ENCODE peak calls at places on chromosomes 1 and 21, in six cellular contexts. Q is CD4-positive, alpha-beta T cell; M is brain microvascular endothelial cell; P is astrocyte of the spinal cord; O is vagina; I is heart right ventricle. N is an unnamed sample.

GRCh38 chr1:18957136-18957521 is 653 bp upstream of the IFFO2 start:
- DNase-seq in I (peak), P (no peak), O (no peak), Q (no peak), M (no peak), N (no peak)

GRCh38 chr21:42733037-42733632 is 79.7 kb downstream of the PDE9A start:
- DNase-seq in I (no peak), P (no peak), Q (no peak), O (no peak), M (no peak), N (no peak)

GRCh38 chr21:37642493-37642892 is 273.8 kb downstream of the KCNJ6 start:
- DNase-seq in I (no peak), Q (no peak), P (no peak), M (no peak), O (no peak), N (no peak)

GRCh38 chr1:103496014-103496635 is 29.4 kb upstream of the RNPC3 start:
- DNase-seq in O (no peak), P (peak), M (no peak), I (no peak), Q (no peak), N (no peak)

GRCh38 chr1:12121212-12122000 is 45.4 kb upstream of the TNFRSF1B start:
- DNase-seq in I (no peak), P (no peak), M (peak), Q (no peak), O (no peak), N (no peak)

GRCh38 chr1:25676488-25676887 is 59.9 kb downstream of the MAN1C1 start:
- DNase-seq in M (no peak), I (no peak), Q (no peak), P (no peak), O (no peak), N (no peak)

GRCh38 chr1:15519625-15520024 is 4.4 kb downstream of the CASP9 start:
- DNase-seq in P (no peak), Q (no peak), M (no peak), O (no peak), I (no peak), N (no peak)

GRCh38 chr1:28078680-28079626 is 9.5 kb downstream of the EYA3 start:
- DNase-seq in M (peak), O (no peak), I (no peak), Q (no peak), P (peak), N (no peak)

GRCh38 chr1:19651141-19651737 is 7.1 kb downstream of the NBL1 start:
- DNase-seq in Q (no peak), I (peak), O (no peak), P (peak), M (peak), N (no peak)

GRCh38 chr1:77347646-77348045 is 65.8 kb downstream of the AK5 start:
- DNase-seq in O (no peak), P (peak), I (no peak), M (peak), Q (no peak), N (no peak)

GRCh38 chr1:214445201-214445600 is 106.2 kb downstream of the PTPN14 start:
- DNase-seq in P (no peak), Q (no peak), I (no peak), M (no peak), O (no peak), N (no peak)

GRCh38 chr1:28259935-28260802 is 851 bp downstream of the SESN2 start:
- DNase-seq in O (no peak), M (peak), P (peak), Q (no peak), I (peak), N (peak)

GRCh38 chr21:40043423-40043822 is 176.2 kb downstream of the PCP4 start:
- DNase-seq in I (no peak), M (no peak), O (no peak), P (no peak), Q (no peak), N (no peak)

GRCh38 chr1:10838541-10838940 is 42.1 kb upstream of the CASZ1 start:
- DNase-seq in Q (no peak), I (no peak), O (no peak), P (no peak), M (no peak), N (no peak)

GRCh38 chr1:10833630-10834557 is 37.4 kb upstream of the CASZ1 start:
- DNase-seq in I (no peak), P (no peak), O (no peak), M (no peak), Q (no peak), N (no peak)

GRCh38 chr1:10834770-10835412 is 38.4 kb upstream of the CASZ1 start:
- DNase-seq in O (no peak), Q (no peak), M (no peak), I (no peak), P (no peak), N (no peak)

GRCh38 chr1:10836726-10837125 is 40.3 kb upstream of the CASZ1 start:
- DNase-seq in Q (no peak), I (no peak), O (no peak), M (no peak), P (no peak), N (no peak)

DNA sequence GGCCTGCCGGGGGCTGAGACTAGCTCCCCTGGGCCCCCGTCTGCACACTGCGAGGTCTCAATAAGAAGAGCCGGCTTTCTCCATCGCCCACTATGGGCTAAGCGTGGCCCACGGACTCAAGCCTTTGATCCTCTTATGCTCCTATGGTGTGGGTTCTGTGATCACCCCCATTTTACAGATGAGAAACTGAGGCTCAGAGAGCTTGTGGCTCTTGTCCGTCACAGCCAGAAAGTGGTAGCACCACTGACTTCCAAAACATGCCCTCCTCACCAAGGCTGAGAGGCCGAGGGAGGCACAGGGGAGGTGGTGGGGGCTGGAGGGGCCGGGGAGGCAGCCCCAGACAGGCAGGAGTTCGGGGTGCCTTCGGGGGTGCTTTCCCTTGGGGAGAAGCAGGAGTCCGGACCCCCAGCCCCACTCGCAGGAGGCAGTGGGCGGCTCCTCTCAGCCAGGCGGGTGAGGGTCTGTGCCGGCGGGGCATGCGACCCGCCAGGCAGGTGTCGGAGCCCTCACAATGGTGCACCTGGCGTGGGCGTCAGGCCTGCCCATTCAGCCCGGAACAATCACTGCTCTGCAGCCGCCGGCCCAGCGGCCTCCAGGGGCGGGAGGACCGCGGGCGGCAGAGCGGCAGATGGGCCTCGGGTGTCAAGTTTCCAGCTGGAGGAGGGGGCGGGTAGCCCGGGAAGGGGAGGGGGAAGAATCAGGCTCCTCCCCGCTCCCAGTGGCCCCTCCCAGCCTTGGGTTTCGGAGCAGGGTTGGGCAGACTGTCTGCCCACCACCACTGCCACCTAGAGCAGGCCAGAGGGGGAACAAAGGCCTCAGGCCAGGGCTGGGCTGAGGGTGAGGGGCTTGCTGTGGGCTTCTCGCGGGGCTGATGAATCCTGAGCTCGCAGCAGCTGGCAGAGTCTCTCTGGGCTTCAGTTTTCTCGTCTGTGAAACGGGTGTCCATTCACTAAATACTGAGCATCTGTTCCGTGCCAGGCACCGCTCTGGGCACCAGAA is 39.3 kb upstream of the CASZ1 start:
- DNase-seq in I (peak), M (peak), O (no peak), P (peak), Q (no peak), N (no peak)
- TF ChIP-seq CTCF in I (no peak), M (no peak), O (no peak), P (no peak), Q (no peak), N (no peak)

GRCh38 chr1:86692636-86693035 is 11.7 kb upstream of the SH3GLB1 start:
- DNase-seq in P (no peak), M (no peak), O (no peak), I (no peak), Q (no peak), N (no peak)

GRCh38 chr1:86687595-86687994 is 16.8 kb upstream of the SH3GLB1 start:
- DNase-seq in I (no peak), M (no peak), P (peak), O (no peak), Q (no peak), N (no peak)
- TF ChIP-seq CTCF in I (no peak), M (no peak), P (no peak), O (no peak), Q (peak), N (no peak)

GRCh38 chr21:41612674-41613250 is 104.8 kb upstream of the TMPRSS2 start:
- DNase-seq in P (peak), I (peak), O (no peak), Q (no peak), M (peak), N (no peak)
- TF ChIP-seq CTCF in P (peak), I (peak), O (peak), Q (no peak), M (peak), N (no peak)

DNA sequence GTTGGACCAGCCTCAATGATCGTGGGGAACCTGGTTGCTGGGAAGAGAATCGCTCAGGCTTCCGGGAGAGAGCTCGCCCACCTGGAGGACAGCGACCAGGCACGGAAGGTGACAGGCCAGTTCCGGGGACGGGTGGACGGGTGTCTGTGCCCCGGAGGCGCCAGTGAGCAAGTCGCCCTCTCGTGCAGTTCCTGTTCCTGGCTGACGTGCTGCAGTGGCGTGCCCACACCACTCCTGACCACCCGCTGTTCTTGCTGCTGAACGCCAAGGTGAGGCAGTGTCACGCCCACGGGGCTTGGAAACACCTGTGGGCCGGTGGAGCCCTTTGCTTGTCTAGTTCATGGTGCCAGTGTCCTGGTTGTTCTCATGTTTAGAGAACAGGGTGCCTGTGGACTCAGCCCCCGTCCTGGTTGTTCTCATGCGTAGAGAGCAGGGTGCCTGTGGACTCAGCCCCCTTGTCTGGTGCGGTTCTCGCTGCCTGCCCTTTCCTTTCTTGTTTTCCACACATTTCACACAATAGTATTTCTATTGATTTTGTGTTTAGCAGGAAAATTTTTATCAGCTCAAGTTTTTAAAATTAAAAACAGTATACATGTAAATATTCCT is 53.1 kb downstream of the S100B start:
- DNase-seq in Q (no peak), M (no peak), I (no peak), O (no peak), P (no peak), N (no peak)
- TF ChIP-seq CTCF in Q (no peak), M (no peak), I (no peak), O (no peak), P (no peak), N (no peak)

GRCh38 chr1:99738858-99739465 is 27.5 kb downstream of the FRRS1 start:
- DNase-seq in P (no peak), M (no peak), I (no peak), O (no peak), Q (no peak), N (no peak)

GRCh38 chr1:99735852-99736251 is 30.6 kb downstream of the FRRS1 start:
- DNase-seq in M (no peak), I (no peak), Q (no peak), O (no peak), P (no peak), N (no peak)

GRCh38 chr1:99740141-99740540 is 26.3 kb downstream of the FRRS1 start:
- DNase-seq in P (no peak), O (no peak), M (no peak), I (no peak), Q (no peak), N (no peak)

GRCh38 chr1:99731384-99731783 is 35.1 kb downstream of the FRRS1 start:
- DNase-seq in P (peak), M (no peak), Q (no peak), O (no peak), I (no peak), N (no peak)

DNA sequence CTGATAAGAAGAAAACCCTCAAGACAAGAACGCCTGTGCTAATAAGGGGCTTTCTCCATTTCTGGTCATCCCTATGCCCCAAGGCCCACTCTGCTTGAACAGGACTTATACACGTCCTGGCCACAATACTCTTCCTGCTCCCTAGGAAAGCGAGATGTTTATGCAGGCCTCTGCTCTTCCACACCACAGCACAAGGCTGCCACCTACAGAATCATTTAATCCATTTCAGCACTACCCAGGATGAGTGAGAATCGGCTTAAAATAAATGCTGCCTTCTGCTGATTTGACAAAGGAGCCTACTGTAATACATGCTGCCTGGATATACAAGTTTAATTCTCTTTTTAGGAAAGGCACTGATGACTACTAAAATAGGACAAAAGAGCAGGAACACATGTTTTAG is 29.4 kb downstream of the FRRS1 start:
- DNase-seq in Q (no peak), M (peak), O (no peak), P (peak), I (peak), N (no peak)
- TF ChIP-seq CTCF in Q (no peak), M (peak), O (no peak), P (peak), I (peak), N (no peak)

DNA sequence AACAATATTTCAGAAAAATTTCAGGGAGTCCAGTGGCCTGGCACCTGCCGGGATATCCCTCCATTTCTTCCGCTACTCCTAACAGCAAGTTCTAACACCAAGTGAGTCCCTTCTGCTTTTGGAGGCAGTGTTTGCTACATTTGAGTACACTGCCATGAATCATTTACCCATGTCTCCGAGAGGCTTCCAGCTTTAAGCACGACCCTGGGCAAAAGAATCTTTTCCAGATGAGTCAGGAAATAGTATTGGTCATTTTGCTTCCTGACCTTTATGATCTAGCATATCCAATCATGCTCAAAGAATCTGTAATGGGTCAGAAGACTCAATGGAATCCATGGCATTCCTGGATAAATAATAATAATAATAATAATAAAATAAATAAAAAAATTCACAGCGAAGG is 60.7 kb upstream of the FMN2 start:
- DNase-seq in P (peak), Q (no peak), I (no peak), O (no peak), M (peak), N (no peak)
- TF ChIP-seq CTCF in P (no peak), Q (no peak), I (no peak), O (no peak), M (peak), N (no peak)